ENCODE peak calls at places on chromosomes 12 and 14, in nine cellular contexts. I, T, Z, K, Y, M, D, O and A are unnamed samples.

GRCh38 chr12:47904647-47905312 is at the start of gene VDR:
- DNase-seq in I (peak; percentile 65), T (peak; percentile 79), Z (peak; percentile 65), K (peak; percentile 80), Y (peak; percentile 61), M (peak; percentile 85), D (peak; percentile 74), O (peak; percentile 76), A (peak; percentile 79)

GRCh38 chr12:54033980-54034783 is 1.3 kb downstream of the HOXC5 start:
- DNase-seq in I (no peak), T (no peak), Z (no peak), K (peak; percentile 65), Y (no peak), M (no peak), D (no peak), O (no peak), A (no peak)

GRCh38 chr12:91413591-91413990 is 231.0 kb upstream of the DCN start:
- DNase-seq in I (no peak), T (no peak), Z (no peak), K (no peak), Y (no peak), M (no peak), D (no peak), O (peak; percentile 34), A (no peak)

GRCh38 chr12:52005218-52005902 is 1.4 kb upstream of the TAMALIN start:
- DNase-seq in I (no peak), T (no peak), Z (no peak), K (peak; percentile 35), Y (no peak), M (no peak), D (no peak), O (no peak), A (no peak)

GRCh38 chr12:63905523-63905922 is 61.0 kb downstream of the SRGAP1 start:
- DNase-seq in I (peak; percentile 35), T (no peak), Z (no peak), K (no peak), Y (no peak), M (no peak), D (no peak), O (no peak), A (no peak)

GRCh38 chr12:64518396-64518795 is 66.5 kb downstream of the TBK1 start:
- DNase-seq in I (no peak), T (no peak), Z (no peak), K (no peak), Y (no peak), M (no peak), D (no peak), O (no peak), A (no peak)

GRCh38 chr12:88946377-88946997 is 366.2 kb upstream of the KITLG start:
- DNase-seq in I (peak; percentile 78), T (no peak), Z (peak; percentile 35), K (no peak), Y (peak; percentile 89), M (no peak), D (peak; percentile 20), O (peak; percentile 26), A (no peak)

GRCh38 chr12:129903092-129903945 is 506 bp downstream of the TMEM132D start:
- DNase-seq in I (no peak), T (no peak), Z (no peak), K (no peak), Y (no peak), M (no peak), D (no peak), O (no peak), A (no peak)

GRCh38 chr14:99316281-99317163 is 44.5 kb upstream of the BCL11B start:
- DNase-seq in I (no peak), T (no peak), Z (no peak), K (no peak), Y (no peak), M (no peak), D (no peak), O (no peak), A (no peak)

GRCh38 chr14:20679907-20680306 is 4.5 kb upstream of the RNASE4 start:
- DNase-seq in I (peak; percentile 37), T (no peak), Z (no peak), K (peak; percentile 49), Y (peak; percentile 38), M (no peak), D (no peak), O (no peak), A (peak; percentile 15)

GRCh38 chr14:105052110-105052458 is 13.1 kb downstream of the GPR132 start:
- DNase-seq in I (no peak), T (no peak), Z (no peak), K (no peak), Y (no peak), M (no peak), D (no peak), O (no peak), A (no peak)

GRCh38 chr14:55028476-55028875 is 1.4 kb downstream of the SOCS4 start:
- DNase-seq in I (no peak), T (no peak), Z (no peak), K (no peak), Y (no peak), M (no peak), D (no peak), O (no peak), A (no peak)

GRCh38 chr12:83389237-83389996 is 702.7 kb downstream of the TMTC2 start:
- DNase-seq in I (no peak), T (no peak), Z (no peak), K (no peak), Y (no peak), M (no peak), D (no peak), O (no peak), A (no peak)

GRCh38 chr12:76083761-76084276 is 666 bp downstream of the NAP1L1 start:
- DNase-seq in I (peak; percentile 62), T (no peak), Z (peak; percentile 81), K (peak; percentile 83), Y (peak; percentile 83), M (peak; percentile 50), D (peak; percentile 48), O (peak; percentile 28), A (peak; percentile 80)

GRCh38 chr12:76085159-76085868 is 829 bp upstream of the NAP1L1 start:
- DNase-seq in I (peak; percentile 77), T (no peak), Z (no peak), K (no peak), Y (peak; percentile 67), M (no peak), D (no peak), O (no peak), A (peak; percentile 51)

GRCh38 chr12:76081909-76082308 is 2.6 kb downstream of the NAP1L1 start:
- DNase-seq in I (no peak), T (no peak), Z (no peak), K (no peak), Y (no peak), M (no peak), D (no peak), O (no peak), A (no peak)

GRCh38 chr12:76083246-76083735 is 1.2 kb downstream of the NAP1L1 start:
- DNase-seq in I (no peak), T (no peak), Z (no peak), K (no peak), Y (peak; percentile 18), M (no peak), D (no peak), O (no peak), A (no peak)

GRCh38 chr12:76084277-76085158 is at the start of gene NAP1L1:
- DNase-seq in I (peak; percentile 98), T (peak; percentile 93), Z (peak; percentile 99), K (peak; percentile 98), Y (peak; percentile 97), M (peak; percentile 87), D (peak; percentile 97), O (peak; percentile 96), A (peak; percentile 96)
- TF ChIP-seq POLR2A in I (peak; percentile 96), T (peak; percentile 83), Z (peak; percentile 26), K (peak; percentile 84), Y (peak; percentile 87), M (peak; percentile 85), D (peak; percentile 90), O (peak; percentile 42), A (peak; percentile 85)

DNA sequence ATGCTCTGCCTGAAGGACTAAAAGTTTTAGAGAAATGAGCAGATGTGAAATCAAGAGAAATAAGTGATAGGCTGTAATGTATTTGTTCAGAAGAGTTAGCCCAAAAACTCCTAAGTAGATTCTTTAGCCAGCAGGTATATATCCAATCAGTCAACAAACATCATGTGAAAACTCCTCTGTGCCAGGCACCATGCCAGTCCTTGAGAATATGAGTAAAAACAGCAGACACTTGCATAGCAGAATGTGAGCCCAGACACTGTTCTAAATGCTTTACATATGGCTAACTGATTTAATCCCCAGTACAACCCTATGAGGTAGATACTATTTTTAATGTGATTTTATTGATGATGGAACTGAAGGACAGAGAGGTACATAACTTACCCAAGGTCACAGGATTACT is 329.8 kb downstream of the PAWR start:
- DNase-seq in I (no peak), T (no peak), Z (no peak), K (no peak), Y (no peak), M (no peak), D (no peak), O (no peak), A (no peak)
- TF ChIP-seq POLR2A in I (no peak), T (no peak), Z (no peak), K (no peak), Y (no peak), M (no peak), D (no peak), O (no peak), A (no peak)

GRCh38 chr14:49636866-49637265 is 1.8 kb upstream of the DNAAF2 start:
- DNase-seq in I (no peak), T (no peak), Z (no peak), K (no peak), Y (no peak), M (no peak), D (no peak), O (no peak), A (no peak)

GRCh38 chr14:49637534-49638078 is 2.6 kb upstream of the DNAAF2 start:
- DNase-seq in I (peak; percentile 62), T (no peak), Z (no peak), K (no peak), Y (no peak), M (no peak), D (no peak), O (no peak), A (no peak)

GRCh38 chr14:49634547-49635334 is at the start of gene DNAAF2:
- DNase-seq in I (peak; percentile 76), T (peak; percentile 56), Z (peak; percentile 67), K (peak; percentile 74), Y (peak; percentile 80), M (peak; percentile 32), D (peak; percentile 39), O (peak; percentile 60), A (peak; percentile 87)

GRCh38 chr14:49633650-49634546 is 1.1 kb downstream of the DNAAF2 start:
- DNase-seq in I (peak; percentile 95), T (peak; percentile 93), Z (peak; percentile 94), K (peak; percentile 94), Y (peak; percentile 96), M (peak; percentile 82), D (peak; percentile 91), O (peak; percentile 88), A (peak; percentile 96)
- TF ChIP-seq POLR2A in I (peak; percentile 69), T (peak; percentile 27), Z (no peak), K (peak; percentile 75), Y (peak; percentile 55), M (peak; percentile 63), D (peak; percentile 91), O (peak; percentile 48), A (peak; percentile 92)

DNA sequence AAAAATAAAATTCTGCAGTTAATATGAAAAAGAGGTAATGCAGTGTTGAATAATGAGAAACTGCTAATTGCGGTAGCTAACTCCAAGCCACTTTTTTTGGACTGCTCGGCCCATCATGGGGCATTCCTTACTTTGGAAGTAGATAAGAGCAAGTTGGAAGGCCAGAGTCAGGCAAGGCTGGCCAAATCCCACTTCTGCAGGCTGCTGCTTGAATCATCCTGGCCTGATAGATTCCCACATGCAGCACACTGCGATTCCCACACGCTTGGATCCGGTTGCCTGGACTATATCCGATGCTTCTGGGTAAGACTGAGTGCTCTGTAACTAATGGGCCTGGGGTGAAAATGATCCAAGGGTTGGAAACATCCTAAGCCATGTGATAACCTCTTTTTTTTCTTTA is 10.6 kb downstream of the EIF2B2 start:
- DNase-seq in I (no peak), T (no peak), Z (peak; percentile 23), K (peak; percentile 44), Y (no peak), M (no peak), D (no peak), O (no peak), A (no peak)
- TF ChIP-seq POLR2A in I (no peak), T (no peak), Z (no peak), K (no peak), Y (no peak), M (no peak), D (no peak), O (no peak), A (no peak)